ENCODE peak calls at places on chromosomes 5 and 9, in four cellular contexts. W is non-pigmented ciliary epithelial cell, H is T1000, T is nucleus accumbens. A is an unnamed sample.
A peak's percentile ranks its signal among the peaks of the same experiment; 100 is the strongest.

GRCh38 chr9:105295986-105296385 is 51.5 kb downstream of the SLC44A1 start:
- DNase-seq in W (no peak), H (no peak), T (no peak), A (no peak)

GRCh38 chr5:138351056-138351455 is 1.4 kb upstream of the KDM3B start:
- DNase-seq in W (no peak), H (peak; percentile 9), T (no peak), A (no peak)

GRCh38 chr9:116274293-116274692 is 120.7 kb downstream of the PAPPA start:
- DNase-seq in W (peak; percentile 82), H (no peak), T (no peak), A (no peak)

GRCh38 chr5:62431735-62432617 is 19.4 kb downstream of the IPO11 start:
- DNase-seq in W (no peak), H (no peak), T (no peak), A (no peak)

GRCh38 chr5:1268666-1269065 is 26.2 kb downstream of the TERT start:
- DNase-seq in W (no peak), H (no peak), T (no peak), A (no peak)

GRCh38 chr5:14178671-14179211 is 35.6 kb downstream of the TRIO start:
- DNase-seq in W (peak; percentile 56), H (peak; percentile 21), T (no peak), A (no peak)

GRCh38 chr5:2569201-2569600 is 182.3 kb downstream of the IRX2 start:
- DNase-seq in W (no peak), H (no peak), T (no peak), A (no peak)

GRCh38 chr9:136381311-136381710 is 7.8 kb upstream of the CARD9 start:
- DNase-seq in W (no peak), H (no peak), T (no peak), A (no peak)

GRCh38 chr9:6931913-6932312 is 174.1 kb downstream of the KDM4C start:
- DNase-seq in W (peak; percentile 81), H (peak; percentile 25), T (no peak), A (peak; percentile 70)

GRCh38 chr9:133726401-133727276 is 11.5 kb downstream of the SARDH start:
- DNase-seq in W (no peak), H (peak; percentile 41), T (no peak), A (no peak)

GRCh38 chr9:91481971-91482370 is 58.3 kb upstream of the NFIL3 start:
- DNase-seq in W (no peak), H (no peak), T (no peak), A (no peak)

GRCh38 chr9:112881366-112881765 is 9.3 kb downstream of the SLC46A2 start:
- DNase-seq in W (no peak), H (no peak), T (no peak), A (no peak)

GRCh38 chr5:131068893-131069643 is 96.0 kb downstream of the HINT1 start:
- DNase-seq in W (no peak), H (no peak), T (no peak), A (no peak)

GRCh38 chr9:115018547-115019435 is 88.4 kb upstream of the TNFSF8 start:
- DNase-seq in W (peak; percentile 75), H (peak; percentile 65), T (no peak), A (no peak)

GRCh38 chr5:6434737-6435136 is 13.9 kb upstream of the UBE2QL1 start:
- DNase-seq in W (no peak), H (no peak), T (no peak), A (no peak)

GRCh38 chr5:392431-392988 is 50.5 kb upstream of the EXOC3 start:
- DNase-seq in W (no peak), H (no peak), T (no peak), A (no peak)

GRCh38 chr5:113776168-113776567 is 262.7 kb downstream of the YTHDC2 start:
- DNase-seq in W (no peak), H (no peak), T (no peak), A (no peak)

GRCh38 chr5:163281512-163281911 is 155.9 kb upstream of the CCNG1 start:
- DNase-seq in W (no peak), H (no peak), T (no peak), A (no peak)

GRCh38 chr5:15757103-15757502 is 257.1 kb downstream of the FBXL7 start:
- DNase-seq in W (peak; percentile 31), H (no peak), T (no peak), A (no peak)

GRCh38 chr9:103281126-103281525 is 286.0 kb downstream of the CYLC2 start:
- DNase-seq in W (no peak), H (no peak), T (no peak), A (no peak)

A was measured in epithelial cell of prostate.